ENCODE peak calls at places on chromosomes 16 and 17, in four cellular contexts. One of them, this sample, is unnamed.

GRCh38 chr17:17844079-17844478 is 7.3 kb upstream of the SREBF1 start:
- DNase-seq in Right ventricle myocardium superior: no peak
- DNase-seq in activated effector memory CD4-positive, alpha-beta T cell treated with anti-CD3 and anti-CD28 coated beads, Interleukin-2, amount 50 U/mL, for 16 hours: no peak
- DNase-seq in NCI-H2081: no peak
- DNase-seq in this sample: no peak

GRCh38 chr17:58308985-58309917 is 19.3 kb downstream of the TSPOAP1 start:
- DNase-seq in Right ventricle myocardium superior: no peak
- DNase-seq in activated effector memory CD4-positive, alpha-beta T cell treated with anti-CD3 and anti-CD28 coated beads, Interleukin-2, amount 50 U/mL, for 16 hours: no peak
- DNase-seq in NCI-H2081: no peak
- DNase-seq in this sample: no peak

GRCh38 chr16:84739349-84740124 is 39.7 kb downstream of the USP10 start:
- DNase-seq in Right ventricle myocardium superior: no peak
- DNase-seq in activated effector memory CD4-positive, alpha-beta T cell treated with anti-CD3 and anti-CD28 coated beads, Interleukin-2, amount 50 U/mL, for 16 hours: no peak
- DNase-seq in NCI-H2081: no peak
- DNase-seq in this sample: peak

GRCh38 chr16:69405757-69406156 is 18.7 kb upstream of the CYB5B start:
- DNase-seq in Right ventricle myocardium superior: no peak
- DNase-seq in activated effector memory CD4-positive, alpha-beta T cell treated with anti-CD3 and anti-CD28 coated beads, Interleukin-2, amount 50 U/mL, for 16 hours: no peak
- DNase-seq in NCI-H2081: no peak
- DNase-seq in this sample: no peak

GRCh38 chr16:30445149-30445407 is 596 bp downstream of the SEPHS2 start:
- DNase-seq in Right ventricle myocardium superior: no peak
- DNase-seq in activated effector memory CD4-positive, alpha-beta T cell treated with anti-CD3 and anti-CD28 coated beads, Interleukin-2, amount 50 U/mL, for 16 hours: no peak
- DNase-seq in NCI-H2081: no peak
- DNase-seq in this sample: no peak

GRCh38 chr17:60863892-60864673 is 186.4 kb downstream of the BCAS3 start:
- DNase-seq in Right ventricle myocardium superior: no peak
- DNase-seq in activated effector memory CD4-positive, alpha-beta T cell treated with anti-CD3 and anti-CD28 coated beads, Interleukin-2, amount 50 U/mL, for 16 hours: no peak
- DNase-seq in NCI-H2081: no peak
- DNase-seq in this sample: no peak

GRCh38 chr16:88382491-88383400 is at the start of gene ZNF469:
- DNase-seq in Right ventricle myocardium superior: peak
- DNase-seq in activated effector memory CD4-positive, alpha-beta T cell treated with anti-CD3 and anti-CD28 coated beads, Interleukin-2, amount 50 U/mL, for 16 hours: no peak
- DNase-seq in NCI-H2081: no peak
- DNase-seq in this sample: no peak

GRCh38 chr16:3964686-3965290 is 84.3 kb upstream of the CREBBP start:
- DNase-seq in Right ventricle myocardium superior: no peak
- DNase-seq in activated effector memory CD4-positive, alpha-beta T cell treated with anti-CD3 and anti-CD28 coated beads, Interleukin-2, amount 50 U/mL, for 16 hours: no peak
- DNase-seq in NCI-H2081: no peak
- DNase-seq in this sample: no peak

GRCh38 chr17:73958453-73958852 is 245.0 kb upstream of the RPL38 start:
- DNase-seq in Right ventricle myocardium superior: no peak
- DNase-seq in activated effector memory CD4-positive, alpha-beta T cell treated with anti-CD3 and anti-CD28 coated beads, Interleukin-2, amount 50 U/mL, for 16 hours: no peak
- DNase-seq in NCI-H2081: no peak
- DNase-seq in this sample: no peak

GRCh38 chr17:72710185-72710584 is 382.3 kb downstream of the SLC39A11 start:
- DNase-seq in Right ventricle myocardium superior: no peak
- DNase-seq in activated effector memory CD4-positive, alpha-beta T cell treated with anti-CD3 and anti-CD28 coated beads, Interleukin-2, amount 50 U/mL, for 16 hours: no peak
- DNase-seq in NCI-H2081: no peak
- DNase-seq in this sample: no peak

GRCh38 chr16:13793788-13794461 is 126.0 kb upstream of the ERCC4 start:
- DNase-seq in Right ventricle myocardium superior: no peak
- DNase-seq in activated effector memory CD4-positive, alpha-beta T cell treated with anti-CD3 and anti-CD28 coated beads, Interleukin-2, amount 50 U/mL, for 16 hours: no peak
- DNase-seq in NCI-H2081: no peak
- DNase-seq in this sample: no peak

GRCh38 chr16:10500582-10500981 is 79.8 kb downstream of the EMP2 start:
- DNase-seq in Right ventricle myocardium superior: no peak
- DNase-seq in activated effector memory CD4-positive, alpha-beta T cell treated with anti-CD3 and anti-CD28 coated beads, Interleukin-2, amount 50 U/mL, for 16 hours: no peak
- DNase-seq in NCI-H2081: no peak
- DNase-seq in this sample: no peak

GRCh38 chr16:89827383-89828198 is 684 bp upstream of the SPIRE2 start:
- DNase-seq in Right ventricle myocardium superior: peak
- DNase-seq in activated effector memory CD4-positive, alpha-beta T cell treated with anti-CD3 and anti-CD28 coated beads, Interleukin-2, amount 50 U/mL, for 16 hours: no peak
- DNase-seq in NCI-H2081: peak
- DNase-seq in this sample: no peak

GRCh38 chr17:64016974-64017373 is 3.5 kb downstream of the ICAM2 start:
- DNase-seq in Right ventricle myocardium superior: no peak
- DNase-seq in activated effector memory CD4-positive, alpha-beta T cell treated with anti-CD3 and anti-CD28 coated beads, Interleukin-2, amount 50 U/mL, for 16 hours: no peak
- DNase-seq in NCI-H2081: no peak
- DNase-seq in this sample: no peak

GRCh38 chr17:40069751-40070643 is 7.2 kb downstream of the THRA start:
- DNase-seq in Right ventricle myocardium superior: no peak
- DNase-seq in activated effector memory CD4-positive, alpha-beta T cell treated with anti-CD3 and anti-CD28 coated beads, Interleukin-2, amount 50 U/mL, for 16 hours: no peak
- DNase-seq in NCI-H2081: peak
- DNase-seq in this sample: no peak

GRCh38 chr16:65071371-65072311 is 50.2 kb downstream of the CDH11 start:
- DNase-seq in Right ventricle myocardium superior: peak
- DNase-seq in activated effector memory CD4-positive, alpha-beta T cell treated with anti-CD3 and anti-CD28 coated beads, Interleukin-2, amount 50 U/mL, for 16 hours: peak
- DNase-seq in NCI-H2081: no peak
- DNase-seq in this sample: no peak

GRCh38 chr17:57988301-57989010 is 402 bp upstream of the VEZF1 start:
- DNase-seq in Right ventricle myocardium superior: peak
- DNase-seq in activated effector memory CD4-positive, alpha-beta T cell treated with anti-CD3 and anti-CD28 coated beads, Interleukin-2, amount 50 U/mL, for 16 hours: no peak
- DNase-seq in NCI-H2081: peak
- DNase-seq in this sample: no peak

GRCh38 chr16:57707331-57707730 is 12.7 kb downstream of the DRC7 start:
- DNase-seq in Right ventricle myocardium superior: no peak
- DNase-seq in activated effector memory CD4-positive, alpha-beta T cell treated with anti-CD3 and anti-CD28 coated beads, Interleukin-2, amount 50 U/mL, for 16 hours: no peak
- DNase-seq in NCI-H2081: no peak
- DNase-seq in this sample: no peak

GRCh38 chr17:81453049-81453448 is 57.8 kb downstream of the BAHCC1 start:
- DNase-seq in Right ventricle myocardium superior: no peak
- DNase-seq in activated effector memory CD4-positive, alpha-beta T cell treated with anti-CD3 and anti-CD28 coated beads, Interleukin-2, amount 50 U/mL, for 16 hours: no peak
- DNase-seq in NCI-H2081: peak
- DNase-seq in this sample: no peak

GRCh38 chr17:72392056-72393010 is 271.5 kb downstream of the SOX9 start:
- DNase-seq in Right ventricle myocardium superior: no peak
- DNase-seq in activated effector memory CD4-positive, alpha-beta T cell treated with anti-CD3 and anti-CD28 coated beads, Interleukin-2, amount 50 U/mL, for 16 hours: peak
- DNase-seq in NCI-H2081: no peak
- DNase-seq in this sample: no peak

GRCh38 chr16:8960788-8961109 is 3.0 kb downstream of the USP7 start:
- DNase-seq in Right ventricle myocardium superior: no peak
- DNase-seq in activated effector memory CD4-positive, alpha-beta T cell treated with anti-CD3 and anti-CD28 coated beads, Interleukin-2, amount 50 U/mL, for 16 hours: no peak
- DNase-seq in NCI-H2081: no peak
- DNase-seq in this sample: no peak

This sample was measured in vagina.